ENCODE peak calls at places on chromosomes 3 and 15, in five cellular contexts. C is neural progenitor cell; E is CD4-positive, alpha-beta T cell; Y is A549; G is CD4-positive, alpha-beta memory T cell. H is an unnamed sample. For H3K9me3, the result is how much of the 10 kb centered on the place peaks cover.

GRCh38 chr3:15815696-15816095 is 17.9 kb upstream of the ANKRD28 start:
- DNase-seq in G (no peak), Y (peak), C (peak), E (no peak), H (no peak)

GRCh38 chr3:181329024-181329423 is 339.5 kb upstream of the DNAJC19 start:
- DNase-seq in E (no peak), C (no peak), G (no peak), Y (no peak), H (no peak)

GRCh38 chr3:58581328-58582091 is 4.3 kb upstream of the FAM107A start:
- DNase-seq in C (peak), E (no peak), Y (no peak), G (no peak), H (no peak)

GRCh38 chr3:16663852-16664712 is 58.9 kb upstream of the DAZL start:
- DNase-seq in G (no peak), Y (no peak), E (no peak), C (peak), H (no peak)

GRCh38 chr15:33789141-33789540 is 179.2 kb upstream of the CHRM5 start:
- DNase-seq in E (no peak), C (peak), Y (no peak), G (no peak), H (no peak)

GRCh38 chr3:56595956-56596355 is 39.0 kb downstream of the CCDC66 start:
- DNase-seq in G (no peak), C (no peak), E (no peak), Y (no peak), H (no peak)

GRCh38 chr3:130692455-130692854 is 54.2 kb downstream of the PIK3R4 start:
- DNase-seq in C (no peak), Y (no peak), E (no peak), G (no peak), H (no peak)

GRCh38 chr15:69593981-69594966 is 141.7 kb downstream of the RPLP1 start:
- DNase-seq in G (no peak), E (no peak), C (no peak), Y (peak), H (no peak)

GRCh38 chr3:194995334-194995733 is 275.6 kb downstream of the XXYLT1 start:
- DNase-seq in C (no peak), E (no peak), Y (no peak), G (no peak), H (no peak)

GRCh38 chr3:157493627-157494550 is 9.3 kb downstream of the VEPH1 start:
- DNase-seq in G (no peak), C (peak), E (no peak), Y (peak), H (no peak)

GRCh38 chr3:16504242-16504641 is 9.3 kb downstream of the RFTN1 start:
- DNase-seq in C (no peak), E (no peak), G (no peak), Y (no peak), H (no peak)

GRCh38 chr3:136750209-136750921 is 1.8 kb downstream of the STAG1 start:
- DNase-seq in C (no peak), Y (peak), E (no peak), G (no peak), H (no peak)

GRCh38 chr3:106139834-106140233 is 271.0 kb upstream of the CBLB start:
- DNase-seq in C (no peak), Y (no peak), E (no peak), G (no peak), H (no peak)

GRCh38 chr15:91961357-91961756 is 107.8 kb downstream of the SLCO3A1 start:
- DNase-seq in Y (no peak), C (no peak), E (no peak), G (no peak), H (no peak)

GRCh38 chr15:74461847-74462511 is 1.0 kb upstream of the UBL7 start:
- DNase-seq in G (no peak), E (no peak), C (peak), Y (no peak), H (no peak)

GRCh38 chr3:128217702-128218475 is 64.6 kb downstream of the EEFSEC start:
- DNase-seq in C (no peak), G (no peak), Y (no peak), E (no peak), H (no peak)

GRCh38 chr3:48696156-48696555 is 10.4 kb upstream of the NCKIPSD start:
- DNase-seq in E (no peak), C (no peak), G (no peak), Y (no peak), H (no peak)

GRCh38 chr3:17195192-17195611 is 310.4 kb downstream of the PLCL2 start:
- DNase-seq in E (no peak), Y (no peak), G (no peak), C (peak), H (no peak)

GRCh38 chr3:123464211-123464610 is 15.3 kb upstream of the ADCY5 start:
- DNase-seq in Y (no peak), E (no peak), G (no peak), C (no peak), H (no peak)

GRCh38 chr15:36796161-36796560 is 216.7 kb downstream of the CDIN1 start:
- DNase-seq in C (no peak), Y (no peak), E (no peak), G (no peak), H (no peak)

GRCh38 chr3:147419731-147420360 is 10.7 kb downstream of the ZIC1 start:
- DNase-seq in C (peak), Y (no peak), G (no peak), E (no peak), H (no peak)

GRCh38 chr3:124691599-124691998 is 38.7 kb upstream of the UMPS start:
- DNase-seq in Y (no peak), C (no peak), G (no peak), E (no peak), H (no peak)

GRCh38 chr3:146280859-146281258 is 30.0 kb upstream of the PLSCR4 start:
- DNase-seq in E (no peak), Y (no peak), G (no peak), C (no peak), H (no peak)

GRCh38 chr3:194740859-194741486 is 55.3 kb downstream of the FAM43A start:
- DNase-seq in G (no peak), E (no peak), C (no peak), Y (peak), H (no peak)

GRCh38 chr15:47384316-47384715 is 333.0 kb upstream of the SEMA6D start:
- DNase-seq in G (no peak), E (no peak), C (peak), Y (peak), H (no peak)

GRCh38 chr15:93080451-93080850 is 8.6 kb downstream of the RGMA start:
- DNase-seq in E (no peak), C (no peak), G (no peak), Y (no peak), H (no peak)

GRCh38 chr3:182028081-182028480 is 316.4 kb downstream of the SOX2 start:
- DNase-seq in C (no peak), Y (no peak), E (no peak), G (no peak), H (no peak)

GRCh38 chr15:101115887-101116680 is 135.8 kb downstream of the CHSY1 start:
- DNase-seq in C (no peak), E (no peak), Y (no peak), G (no peak), H (no peak)

GRCh38 chr3:71102111-71103039 is 481.2 kb downstream of the FOXP1 start:
- DNase-seq in E (no peak), C (no peak), G (no peak), Y (peak), H (no peak)

GRCh38 chr3:120280026-120280425 is 5.0 kb downstream of the GPR156 start:
- DNase-seq in E (no peak), C (no peak), G (no peak), Y (no peak), H (no peak)

GRCh38 chr3:186261638-186262037 is 100.4 kb downstream of the DGKG start:
- DNase-seq in E (no peak), G (no peak), C (peak), Y (no peak), H (no peak)

GRCh38 chr15:89813381-89814111 is 1.1 kb downstream of the ANPEP start:
- DNase-seq in G (no peak), E (no peak), C (no peak), Y (no peak), H (no peak)

GRCh38 chr15:75732809-75733451 is 20.3 kb upstream of the CSPG4 start:
- DNase-seq in E (peak), G (no peak), Y (peak), C (peak), H (peak)

GRCh38 chr15:69038508-69038907 is 24.0 kb downstream of the NOX5 start:
- DNase-seq in Y (no peak), E (no peak), C (no peak), G (no peak), H (no peak)

GRCh38 chr3:125140011-125140813 is 72.3 kb downstream of the SLC12A8 start:
- DNase-seq in C (no peak), Y (no peak), E (no peak), G (no peak), H (no peak)

GRCh38 chr3:187042062-187042745 is 97.1 kb downstream of the RPL39L start:
- DNase-seq in C (no peak), G (no peak), Y (no peak), E (no peak), H (no peak)

GRCh38 chr3:177234121-177234520 is 36.8 kb upstream of the TBL1XR1 start:
- DNase-seq in Y (no peak), E (no peak), G (no peak), C (no peak), H (no peak)

GRCh38 chr3:185789891-185790830 is 34.7 kb downstream of the IGF2BP2 start:
- DNase-seq in C (no peak), E (no peak), Y (no peak), G (no peak), H (no peak)

GRCh38 chr15:25900426-25900825 is 37.3 kb upstream of the ATP10A start:
- DNase-seq in E (no peak), G (no peak), Y (no peak), C (no peak), H (no peak)
- H3K9me3 ChIP-seq in E (under half), G (under half), Y (under half), C (under half), H (under half)

GRCh38 chr3:138547342-138547975 is 46.6 kb downstream of the CEP70 start:
- DNase-seq in G (no peak), E (no peak), C (no peak), Y (no peak), H (no peak)

GRCh38 chr3:138542977-138543376 is 51.1 kb downstream of the CEP70 start:
- DNase-seq in E (no peak), Y (no peak), C (no peak), G (no peak), H (no peak)

GRCh38 chr3:138549578-138549977 is 44.5 kb downstream of the CEP70 start:
- DNase-seq in C (no peak), G (no peak), E (no peak), Y (no peak), H (no peak)

GRCh38 chr3:138539352-138539751 is 54.7 kb downstream of the CEP70 start:
- DNase-seq in Y (no peak), E (no peak), G (no peak), C (no peak), H (no peak)

GRCh38 chr3:138544546-138544945 is 49.5 kb downstream of the CEP70 start:
- DNase-seq in C (no peak), E (no peak), G (no peak), Y (no peak), H (no peak)
- H3K9me3 ChIP-seq in C (under half), E (half or more), G (under half), Y (under half), H (under half)

DNA sequence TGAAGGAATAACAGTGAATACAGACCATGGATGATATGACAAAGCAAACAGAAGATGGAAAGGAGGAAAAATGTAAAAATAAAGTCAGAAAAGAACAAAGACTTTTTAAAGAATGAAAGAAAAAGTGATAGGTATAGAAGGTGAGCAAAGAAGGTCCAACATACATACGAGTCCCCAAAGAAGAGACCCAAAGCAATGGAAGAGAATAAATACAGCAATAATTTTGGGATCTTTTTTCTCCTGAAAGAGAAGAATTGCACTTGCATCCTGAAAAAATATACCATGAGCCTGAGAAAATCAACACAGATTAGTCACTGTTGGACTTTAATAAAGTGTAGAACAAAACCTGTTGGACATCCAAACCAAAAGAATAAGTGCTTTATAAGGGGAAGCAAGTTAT is 85.3 kb upstream of the SLC6A1 start:
- DNase-seq in Y (peak), G (no peak), E (no peak), C (no peak), H (no peak)
- H3K9me3 ChIP-seq in Y (under half), G (under half), E (under half), C (under half), H (under half)

DNA sequence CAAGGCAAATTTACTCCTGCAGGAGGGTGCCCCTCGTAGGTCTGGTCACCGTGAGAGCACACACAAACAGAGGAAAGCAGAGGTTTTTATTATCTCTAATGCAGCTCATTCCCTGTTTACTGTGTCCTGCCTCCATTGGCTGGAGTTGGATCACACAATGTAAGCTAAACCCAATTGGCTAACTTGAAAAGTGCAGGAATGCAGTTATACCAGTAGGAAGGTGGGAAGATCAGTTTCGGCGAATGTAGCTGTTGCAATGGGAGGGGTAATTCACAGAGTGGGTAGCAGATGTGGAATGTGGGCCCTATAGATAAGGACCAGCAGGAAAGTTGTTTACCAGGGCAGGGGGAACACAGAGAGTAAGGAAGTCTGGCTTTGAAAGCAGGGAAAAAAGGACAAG is 42.5 kb upstream of the NPAP1 start:
- DNase-seq in G (no peak), C (no peak), E (no peak), Y (no peak), H (no peak)
- H3K9me3 ChIP-seq in G (under half), C (under half), E (under half), Y (under half), H (under half)

GRCh38 chr15:52787123-52787503 is 3.0 kb downstream of the ONECUT1 start:
- DNase-seq in G (no peak), E (no peak), C (peak), Y (no peak), H (no peak)

GRCh38 chr15:52784799-52785671 is 5.1 kb downstream of the ONECUT1 start:
- DNase-seq in C (peak), E (no peak), G (no peak), Y (no peak), H (no peak)

GRCh38 chr15:52787549-52788098 is 2.5 kb downstream of the ONECUT1 start:
- DNase-seq in C (peak), G (no peak), Y (no peak), E (no peak), H (no peak)

GRCh38 chr15:52785672-52786406 is 4.3 kb downstream of the ONECUT1 start:
- DNase-seq in Y (no peak), E (no peak), G (no peak), C (peak), H (no peak)

GRCh38 chr15:52786436-52787122 is 3.6 kb downstream of the ONECUT1 start:
- DNase-seq in G (no peak), E (no peak), C (peak), Y (no peak), H (no peak)
- H3K9me3 ChIP-seq in G (under half), E (under half), C (under half), Y (under half), H (under half)

DNA sequence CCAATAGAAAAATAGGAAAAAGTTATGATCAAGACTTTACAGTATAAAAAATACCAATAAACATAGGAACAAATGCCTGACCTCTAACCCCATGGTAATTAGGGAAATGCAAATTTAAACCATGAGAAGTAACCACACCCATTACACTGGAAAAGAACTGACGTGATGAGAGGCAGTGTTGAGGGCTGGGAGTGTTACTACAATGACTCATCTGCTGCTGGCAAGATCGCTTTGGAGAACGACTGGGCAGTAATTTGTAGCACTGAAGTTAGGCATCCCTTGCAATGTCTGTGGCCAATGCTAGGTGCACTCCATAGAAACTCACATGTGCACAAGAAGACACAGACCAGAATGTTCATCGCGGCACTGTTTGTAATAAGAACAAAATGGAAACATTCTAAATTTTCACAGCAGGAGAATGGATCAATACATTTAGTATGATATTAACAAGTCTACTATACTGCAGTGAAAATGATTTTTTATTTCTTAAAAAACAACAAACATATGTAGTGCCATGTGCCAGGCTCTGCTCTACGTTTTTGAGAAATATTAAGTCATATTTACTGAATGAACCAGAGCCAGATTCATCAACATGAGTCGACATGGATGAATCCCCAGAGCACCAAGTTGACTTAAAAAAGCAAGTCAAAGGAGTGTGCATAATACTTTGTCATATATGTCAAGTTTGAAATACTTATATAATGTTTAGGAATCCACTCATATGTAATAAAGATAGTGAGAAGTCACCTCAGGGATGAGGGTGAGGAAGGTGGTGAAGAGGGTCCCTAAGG is 37.6 kb upstream of the EPHB3 start:
- DNase-seq in C (peak), Y (peak), G (no peak), E (no peak), H (no peak)
- H3K9me3 ChIP-seq in C (under half), Y (under half), G (under half), E (under half), H (under half)

H was measured in T-helper 17 cell.